ENCODE peak calls at places on chromosome 4, in five cellular contexts. One of them, this sample, is unnamed.

GRCh38 chr4:73692284-73692683 is 48.1 kb upstream of the CXCL8 start:
- DNase-seq in putamen: no peak
- DNase-seq in HCEC 1CT: no peak
- DNase-seq in AG08396: no peak
- DNase-seq in mucosa of descending colon: no peak
- DNase-seq in this sample: no peak

GRCh38 chr4:7070729-7071511 is 3.1 kb upstream of the GRPEL1 start:
- DNase-seq in mucosa of descending colon: peak; percentile 82
- DNase-seq in HCEC 1CT: peak; percentile 43
- DNase-seq in putamen: peak; percentile 74
- DNase-seq in AG08396: peak; percentile 78
- DNase-seq in this sample: peak; percentile 92

GRCh38 chr4:102883278-102883677 is 14.5 kb downstream of the CISD2 start:
- DNase-seq in mucosa of descending colon: no peak
- DNase-seq in AG08396: no peak
- DNase-seq in putamen: no peak
- DNase-seq in HCEC 1CT: no peak
- DNase-seq in this sample: no peak

GRCh38 chr4:161655148-161655547 is 508.7 kb downstream of the FSTL5 start:
- DNase-seq in HCEC 1CT: no peak
- DNase-seq in putamen: no peak
- DNase-seq in AG08396: no peak
- DNase-seq in mucosa of descending colon: no peak
- DNase-seq in this sample: no peak

GRCh38 chr4:84569009-84569408 is 13.9 kb upstream of the CDS1 start:
- DNase-seq in AG08396: no peak
- DNase-seq in putamen: peak; percentile 49
- DNase-seq in HCEC 1CT: no peak
- DNase-seq in mucosa of descending colon: no peak
- DNase-seq in this sample: no peak

GRCh38 chr4:2075987-2076907 is 17.1 kb downstream of the NAT8L start:
- DNase-seq in mucosa of descending colon: no peak
- DNase-seq in AG08396: no peak
- DNase-seq in HCEC 1CT: no peak
- DNase-seq in putamen: no peak
- DNase-seq in this sample: no peak

GRCh38 chr4:127055349-127055748 is 577.4 kb upstream of the INTU start:
- DNase-seq in HCEC 1CT: no peak
- DNase-seq in putamen: peak; percentile 19
- DNase-seq in mucosa of descending colon: no peak
- DNase-seq in AG08396: peak; percentile 16
- DNase-seq in this sample: no peak

GRCh38 chr4:112910109-112910736 is 139.2 kb upstream of the ANK2 start:
- DNase-seq in HCEC 1CT: peak; percentile 26
- DNase-seq in putamen: peak; percentile 84
- DNase-seq in mucosa of descending colon: no peak
- DNase-seq in AG08396: peak; percentile 29
- DNase-seq in this sample: no peak

GRCh38 chr4:124177647-124178425 is 534.7 kb downstream of the ANKRD50 start:
- DNase-seq in HCEC 1CT: peak; percentile 77
- DNase-seq in AG08396: peak; percentile 38
- DNase-seq in mucosa of descending colon: no peak
- DNase-seq in putamen: no peak
- DNase-seq in this sample: no peak

GRCh38 chr4:138050601-138051000 is 191.5 kb downstream of the SLC7A11 start:
- DNase-seq in putamen: no peak
- DNase-seq in HCEC 1CT: no peak
- DNase-seq in mucosa of descending colon: no peak
- DNase-seq in AG08396: no peak
- DNase-seq in this sample: no peak

GRCh38 chr4:177118596-177118995 is 191.1 kb upstream of the NEIL3 start:
- DNase-seq in AG08396: peak; percentile 67
- DNase-seq in HCEC 1CT: peak; percentile 87
- DNase-seq in putamen: no peak
- DNase-seq in mucosa of descending colon: no peak
- DNase-seq in this sample: no peak

GRCh38 chr4:78056265-78057129 is 626 bp upstream of the FRAS1 start:
- DNase-seq in mucosa of descending colon: peak; percentile 56
- DNase-seq in AG08396: peak; percentile 45
- DNase-seq in HCEC 1CT: peak; percentile 10
- DNase-seq in putamen: peak; percentile 74
- DNase-seq in this sample: peak; percentile 81

GRCh38 chr4:5708171-5708828 is at the start of gene EVC2:
- DNase-seq in AG08396: peak; percentile 84
- DNase-seq in putamen: no peak
- DNase-seq in HCEC 1CT: peak; percentile 41
- DNase-seq in mucosa of descending colon: peak; percentile 66
- DNase-seq in this sample: peak; percentile 60

GRCh38 chr4:129808242-129808641 is 712.3 kb downstream of the C4orf33 start:
- DNase-seq in putamen: no peak
- DNase-seq in AG08396: no peak
- DNase-seq in mucosa of descending colon: no peak
- DNase-seq in HCEC 1CT: no peak
- DNase-seq in this sample: no peak

GRCh38 chr4:82698412-82698811 is 100.2 kb downstream of the SCD5 start:
- DNase-seq in mucosa of descending colon: no peak
- DNase-seq in putamen: no peak
- DNase-seq in AG08396: no peak
- DNase-seq in HCEC 1CT: no peak
- DNase-seq in this sample: no peak

GRCh38 chr4:95304898-95305297 is 243.9 kb downstream of the UNC5C start:
- DNase-seq in putamen: peak; percentile 71
- DNase-seq in AG08396: no peak
- DNase-seq in mucosa of descending colon: no peak
- DNase-seq in HCEC 1CT: no peak
- DNase-seq in this sample: no peak

GRCh38 chr4:169492436-169493163 is 119.8 kb downstream of the NEK1 start:
- DNase-seq in HCEC 1CT: no peak
- DNase-seq in putamen: no peak
- DNase-seq in mucosa of descending colon: no peak
- DNase-seq in AG08396: peak; percentile 54
- DNase-seq in this sample: peak; percentile 36

GRCh38 chr4:88629826-88630225 is 37.5 kb downstream of the HERC3 start:
- DNase-seq in AG08396: no peak
- DNase-seq in mucosa of descending colon: no peak
- DNase-seq in HCEC 1CT: no peak
- DNase-seq in putamen: no peak
- DNase-seq in this sample: no peak

GRCh38 chr4:76758290-76758882 is 139.6 kb downstream of the SOWAHB start:
- DNase-seq in HCEC 1CT: peak; percentile 63
- DNase-seq in putamen: peak; percentile 20
- DNase-seq in AG08396: peak; percentile 55
- DNase-seq in mucosa of descending colon: no peak
- DNase-seq in this sample: no peak

GRCh38 chr4:472881-473574 is 25.9 kb downstream of the ZNF721 start:
- DNase-seq in HCEC 1CT: no peak
- DNase-seq in mucosa of descending colon: peak; percentile 57
- DNase-seq in putamen: peak; percentile 15
- DNase-seq in AG08396: peak; percentile 10
- DNase-seq in this sample: no peak

GRCh38 chr4:88219099-88219498 is 60.7 kb upstream of the ABCG2 start:
- DNase-seq in AG08396: peak; percentile 35
- DNase-seq in mucosa of descending colon: no peak
- DNase-seq in HCEC 1CT: peak; percentile 45
- DNase-seq in putamen: peak; percentile 55
- DNase-seq in this sample: no peak

GRCh38 chr4:106329027-106329618 is 12.8 kb downstream of the AIMP1 start:
- DNase-seq in mucosa of descending colon: no peak
- DNase-seq in HCEC 1CT: peak; percentile 38
- DNase-seq in putamen: no peak
- DNase-seq in AG08396: peak; percentile 26
- DNase-seq in this sample: no peak

GRCh38 chr4:189436207-189436606 is 504.5 kb upstream of the FRG1 start:
- DNase-seq in AG08396: no peak
- DNase-seq in mucosa of descending colon: no peak
- DNase-seq in putamen: no peak
- DNase-seq in HCEC 1CT: no peak
- DNase-seq in this sample: no peak

GRCh38 chr4:109465065-109465464 is 31.4 kb downstream of the SEC24B start:
- DNase-seq in AG08396: no peak
- DNase-seq in putamen: peak; percentile 63
- DNase-seq in mucosa of descending colon: no peak
- DNase-seq in HCEC 1CT: no peak
- DNase-seq in this sample: no peak

GRCh38 chr4:185811509-185812364 is at the start of gene SORBS2:
- DNase-seq in putamen: peak; percentile 76
- DNase-seq in mucosa of descending colon: peak; percentile 77
- DNase-seq in AG08396: no peak
- DNase-seq in HCEC 1CT: no peak
- DNase-seq in this sample: peak; percentile 74

GRCh38 chr4:127425202-127425845 is 207.4 kb upstream of the INTU start:
- DNase-seq in AG08396: no peak
- DNase-seq in HCEC 1CT: no peak
- DNase-seq in mucosa of descending colon: no peak
- DNase-seq in putamen: no peak
- DNase-seq in this sample: no peak

GRCh38 chr4:42104521-42104920 is 47.9 kb downstream of the BEND4 start:
- DNase-seq in mucosa of descending colon: no peak
- DNase-seq in HCEC 1CT: peak; percentile 52
- DNase-seq in putamen: no peak
- DNase-seq in AG08396: peak; percentile 26
- DNase-seq in this sample: no peak

GRCh38 chr4:148302416-148302815 is 139.8 kb downstream of the NR3C2 start:
- DNase-seq in HCEC 1CT: no peak
- DNase-seq in putamen: no peak
- DNase-seq in mucosa of descending colon: no peak
- DNase-seq in AG08396: no peak
- DNase-seq in this sample: no peak

GRCh38 chr4:184473515-184474260 is 662 bp downstream of the IRF2 start:
- DNase-seq in HCEC 1CT: peak; percentile 6
- DNase-seq in putamen: peak; percentile 42
- DNase-seq in mucosa of descending colon: peak; percentile 76
- DNase-seq in AG08396: peak; percentile 64
- DNase-seq in this sample: peak; percentile 44

GRCh38 chr4:118972167-118972566 is 83.5 kb downstream of the SYNPO2 start:
- DNase-seq in HCEC 1CT: no peak
- DNase-seq in AG08396: no peak
- DNase-seq in mucosa of descending colon: no peak
- DNase-seq in putamen: no peak
- DNase-seq in this sample: no peak

GRCh38 chr4:118307619-118308018 is 45.2 kb downstream of the PRSS12 start:
- DNase-seq in mucosa of descending colon: no peak
- DNase-seq in AG08396: no peak
- DNase-seq in putamen: no peak
- DNase-seq in HCEC 1CT: no peak
- DNase-seq in this sample: no peak

GRCh38 chr4:24763631-24764302 is 31.6 kb upstream of the SOD3 start:
- DNase-seq in mucosa of descending colon: no peak
- DNase-seq in AG08396: peak; percentile 16
- DNase-seq in putamen: no peak
- DNase-seq in HCEC 1CT: no peak
- DNase-seq in this sample: no peak

GRCh38 chr4:87108142-87108546 is 112.3 kb downstream of the KLHL8 start:
- DNase-seq in HCEC 1CT: peak; percentile 59
- DNase-seq in AG08396: peak; percentile 73
- DNase-seq in mucosa of descending colon: no peak
- DNase-seq in putamen: no peak
- DNase-seq in this sample: no peak

GRCh38 chr4:8840816-8841455 is 30.7 kb downstream of the HMX1 start:
- DNase-seq in HCEC 1CT: no peak
- DNase-seq in AG08396: no peak
- DNase-seq in mucosa of descending colon: no peak
- DNase-seq in putamen: no peak
- DNase-seq in this sample: no peak

GRCh38 chr4:76198411-76199237 is 15.0 kb downstream of the SCARB2 start:
- DNase-seq in mucosa of descending colon: peak; percentile 69
- DNase-seq in HCEC 1CT: peak; percentile 63
- DNase-seq in AG08396: peak; percentile 49
- DNase-seq in putamen: peak; percentile 75
- DNase-seq in this sample: peak; percentile 54

GRCh38 chr4:154485127-154485773 is 6.3 kb downstream of the DCHS2 start:
- DNase-seq in AG08396: no peak
- DNase-seq in HCEC 1CT: no peak
- DNase-seq in mucosa of descending colon: no peak
- DNase-seq in putamen: no peak
- DNase-seq in this sample: no peak

GRCh38 chr4:57044996-57045395 is 65.2 kb downstream of the IGFBP7 start:
- DNase-seq in mucosa of descending colon: no peak
- DNase-seq in HCEC 1CT: peak; percentile 41
- DNase-seq in putamen: no peak
- DNase-seq in AG08396: peak; percentile 44
- DNase-seq in this sample: no peak

GRCh38 chr4:25884040-25884788 is 21.4 kb upstream of the SEL1L3 start:
- DNase-seq in HCEC 1CT: peak; percentile 77
- DNase-seq in AG08396: peak; percentile 34
- DNase-seq in putamen: no peak
- DNase-seq in mucosa of descending colon: no peak
- DNase-seq in this sample: no peak

GRCh38 chr4:127782275-127783025 is at the start of gene HSPA4L:
- DNase-seq in HCEC 1CT: peak; percentile 23
- DNase-seq in mucosa of descending colon: peak; percentile 60
- DNase-seq in AG08396: no peak
- DNase-seq in putamen: peak; percentile 55
- DNase-seq in this sample: peak; percentile 39

GRCh38 chr4:1408418-1408817 is 2.2 kb upstream of the NKX1-1 start:
- DNase-seq in AG08396: peak; percentile 7
- DNase-seq in putamen: no peak
- DNase-seq in HCEC 1CT: no peak
- DNase-seq in mucosa of descending colon: no peak
- DNase-seq in this sample: peak; percentile 19